ENCODE peak calls at places on chromosomes 12 and 14, in five cellular contexts. D, O, I, R and Z are unnamed samples.
A peak's percentile ranks its signal among the peaks of the same experiment; 100 is the strongest.

GRCh38 chr12:109154485-109155438 is 38.4 kb downstream of the ACACB start:
- DNase-seq in R (peak; percentile 87), I (peak; percentile 88), D (peak; percentile 74), O (peak; percentile 60), Z (peak; percentile 84)

GRCh38 chr12:12992418-12993175 is 7.5 kb downstream of the HEBP1 start:
- DNase-seq in I (peak; percentile 74), O (no peak), R (no peak), D (peak; percentile 80), Z (peak; percentile 87)

GRCh38 chr12:9328065-9328464 is 119.9 kb upstream of the PZP start:
- DNase-seq in R (no peak), I (no peak), D (no peak), O (no peak), Z (no peak)

GRCh38 chr12:124949779-124950728 is 35.6 kb upstream of the UBC start:
- DNase-seq in D (no peak), I (no peak), O (no peak), R (no peak), Z (no peak)

GRCh38 chr12:113271853-113272561 is 50.7 kb downstream of the TPCN1 start:
- DNase-seq in D (no peak), O (no peak), R (no peak), I (peak; percentile 86), Z (peak; percentile 52)

GRCh38 chr12:1130164-1130563 is 139.1 kb downstream of the ERC1 start:
- DNase-seq in O (no peak), R (peak; percentile 78), D (no peak), I (no peak), Z (peak; percentile 53)

GRCh38 chr14:24411468-24412454 is 13.0 kb downstream of the NYNRIN start:
- DNase-seq in R (peak; percentile 51), D (peak; percentile 69), I (no peak), O (no peak), Z (peak; percentile 91)

GRCh38 chr12:118126119-118126757 is 9.7 kb upstream of the PEBP1 start:
- DNase-seq in D (no peak), I (no peak), O (no peak), R (no peak), Z (peak; percentile 97)

GRCh38 chr12:116601933-116602809 is 43.0 kb downstream of the MAP1LC3B2 start:
- DNase-seq in D (peak; percentile 65), R (no peak), I (no peak), O (no peak), Z (no peak)

GRCh38 chr12:92485356-92486348 is 217.1 kb upstream of the PLEKHG7 start:
- DNase-seq in D (no peak), O (no peak), I (peak; percentile 25), R (no peak), Z (no peak)

GRCh38 chr12:104604070-104604994 is 147.6 kb downstream of the CHST11 start:
- DNase-seq in I (peak; percentile 90), R (peak; percentile 89), D (peak; percentile 90), O (no peak), Z (peak; percentile 50)

GRCh38 chr12:92961949-92962348 is 32.9 kb upstream of the EEA1 start:
- DNase-seq in D (peak; percentile 67), O (no peak), R (no peak), I (no peak), Z (no peak)

GRCh38 chr12:49432616-49433015 is 65.4 kb downstream of the SPATS2 start:
- DNase-seq in R (no peak), I (no peak), O (no peak), D (no peak), Z (no peak)

GRCh38 chr14:50768693-50769092 is 62.3 kb downstream of the NIN start:
- DNase-seq in O (no peak), D (no peak), I (no peak), R (no peak), Z (no peak)

GRCh38 chr12:13941258-13942249 is 39.8 kb downstream of the GRIN2B start:
- DNase-seq in R (peak; percentile 77), D (peak; percentile 35), I (no peak), O (no peak), Z (peak; percentile 32)

GRCh38 chr12:104372048-104372720 is 68.6 kb downstream of the EID3 start:
- DNase-seq in O (no peak), D (no peak), I (no peak), R (no peak), Z (no peak)

GRCh38 chr12:26555139-26555538 is 277.9 kb downstream of the ITPR2 start:
- DNase-seq in R (no peak), O (no peak), I (no peak), D (no peak), Z (no peak)

GRCh38 chr12:124524231-124524925 is 43.0 kb downstream of the NCOR2 start:
- DNase-seq in O (no peak), I (no peak), R (no peak), D (no peak), Z (peak; percentile 70)

GRCh38 chr12:91001306-91001705 is 3.5 kb downstream of the EPYC start:
- DNase-seq in R (no peak), O (no peak), D (no peak), I (no peak), Z (no peak)

GRCh38 chr12:42213954-42214426 is 24.1 kb downstream of the YAF2 start:
- DNase-seq in I (peak; percentile 27), D (peak; percentile 45), R (no peak), O (no peak), Z (peak; percentile 83)

GRCh38 chr14:58747181-58747580 is 109.4 kb downstream of the DACT1 start:
- DNase-seq in D (no peak), O (no peak), R (no peak), I (peak; percentile 52), Z (peak; percentile 27)

GRCh38 chr12:17976202-17976601 is 113.8 kb downstream of the RERGL start:
- DNase-seq in R (no peak), O (no peak), I (no peak), D (peak; percentile 63), Z (no peak)

GRCh38 chr14:94332063-94332583 is 9.0 kb upstream of the SERPINA6 start:
- DNase-seq in I (no peak), D (no peak), R (no peak), O (no peak), Z (no peak)

GRCh38 chr12:114293571-114294302 is 112.2 kb downstream of the TBX5 start:
- DNase-seq in O (no peak), R (no peak), D (no peak), I (no peak), Z (no peak)

GRCh38 chr14:65879218-65880009 is 466.9 kb downstream of the FUT8 start:
- DNase-seq in R (peak; percentile 7), O (no peak), I (no peak), D (no peak), Z (no peak)

DNA sequence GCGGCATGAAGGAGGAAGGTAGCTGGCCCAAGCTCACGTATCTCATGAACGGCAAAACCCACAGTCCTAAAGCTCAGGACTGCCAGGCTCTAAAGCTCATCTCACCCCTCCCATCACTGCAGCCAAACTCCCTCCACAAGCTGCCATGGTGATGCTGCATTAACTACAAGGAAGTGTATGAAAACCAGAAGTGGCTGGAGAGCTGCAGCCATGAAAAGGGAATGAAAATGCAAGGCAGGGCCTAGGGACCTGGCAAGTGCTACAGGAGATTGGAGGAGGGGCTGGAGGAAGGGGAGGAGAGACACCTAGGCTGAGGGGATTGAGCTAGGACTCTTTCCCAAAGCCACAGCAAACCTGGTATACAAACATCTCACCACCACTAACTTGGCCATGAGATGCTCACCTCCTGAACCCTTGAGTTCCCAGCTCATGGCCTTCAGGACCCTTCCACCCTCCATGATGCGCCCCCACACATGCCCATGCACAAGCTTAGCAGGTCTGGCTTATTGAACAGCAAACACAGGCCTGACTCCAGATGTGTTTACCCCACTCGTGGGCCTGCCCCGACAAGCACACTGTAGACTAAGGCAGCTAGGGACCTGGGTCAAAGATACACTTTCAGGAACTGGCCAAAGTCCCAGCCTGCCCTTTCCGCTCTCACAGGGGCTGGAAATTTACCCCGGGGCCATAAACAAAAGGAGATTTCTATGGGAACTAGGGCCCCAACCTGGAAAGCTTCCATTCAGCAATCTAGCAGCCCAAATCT is 42.0 kb downstream of the LTBP2 start:
- DNase-seq in D (no peak), I (no peak), O (no peak), R (no peak), Z (peak; percentile 61)
- H3K27ac ChIP-seq in D (no peak overlapping the region), I (peak overlapping the region; percentile 93), O (no peak overlapping the region), R (peak overlapping the region; percentile 77), Z (peak overlapping the region; percentile 96)

GRCh38 chr14:69666112-69666511 is 54.7 kb downstream of the SUSD6 start:
- DNase-seq in D (no peak), O (no peak), R (no peak), I (no peak), Z (no peak)
- H3K27ac ChIP-seq in D (no peak overlapping the region), O (no peak overlapping the region), R (no peak overlapping the region), I (peak overlapping the region; percentile 49), Z (peak overlapping the region; percentile 85)

DNA sequence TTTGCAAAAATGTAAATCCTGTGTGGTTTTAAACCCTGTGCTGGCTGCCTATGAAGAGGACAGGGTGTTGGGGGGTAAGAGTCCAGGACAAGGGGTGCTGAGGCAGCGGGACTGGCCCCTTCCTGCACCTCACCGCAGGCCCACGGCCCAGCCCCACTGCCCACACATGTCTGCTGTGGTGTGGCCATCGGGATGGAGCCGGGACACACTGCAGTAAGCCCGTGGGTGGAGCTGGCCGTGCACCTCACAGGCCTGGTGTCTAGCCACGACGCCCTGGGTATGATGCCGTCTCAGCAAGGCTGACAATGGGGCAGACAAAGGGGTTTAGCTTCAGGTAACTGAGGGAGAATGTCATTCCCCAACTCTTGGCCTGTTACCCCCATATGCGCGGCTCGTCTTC is 19.6 kb downstream of the AMN start:
- DNase-seq in D (no peak), R (no peak), O (no peak), I (no peak), Z (no peak)
- H3K27ac ChIP-seq in D (no peak overlapping the region), R (no peak overlapping the region), O (no peak overlapping the region), I (no peak overlapping the region), Z (no peak overlapping the region)

DNA sequence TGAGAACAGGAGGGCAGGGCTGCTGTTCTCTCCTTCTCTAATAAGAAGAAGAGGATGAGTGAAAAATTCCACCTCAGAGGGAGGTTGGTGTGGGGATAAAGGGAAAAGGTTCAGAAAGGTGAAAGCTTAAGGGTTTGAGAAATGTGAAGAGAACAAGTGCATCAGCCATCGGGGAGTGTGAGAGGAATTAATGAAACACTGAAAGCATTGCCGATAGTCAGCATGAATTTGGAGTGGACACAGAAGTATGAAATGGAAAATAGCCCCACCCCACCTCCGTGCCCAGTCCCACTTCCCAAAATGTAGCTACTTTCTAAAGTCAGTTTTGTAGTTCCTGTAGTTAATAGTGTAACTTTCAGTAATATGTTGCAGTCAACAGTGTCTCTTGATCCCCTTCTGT is 33.4 kb downstream of the DIP2B start:
- DNase-seq in R (no peak), O (no peak), I (no peak), D (no peak), Z (no peak)
- H3K27ac ChIP-seq in R (peak overlapping the region; percentile 20), O (no peak overlapping the region), I (no peak overlapping the region), D (peak overlapping the region; percentile 68), Z (no peak overlapping the region)

GRCh38 chr12:129772463-129773169 is 131.2 kb downstream of the TMEM132D start:
- DNase-seq in D (no peak), I (no peak), R (no peak), O (no peak), Z (no peak)
- H3K27ac ChIP-seq in D (no peak overlapping the region), I (no peak overlapping the region), R (no peak overlapping the region), O (no peak overlapping the region), Z (no peak overlapping the region)

GRCh38 chr14:64217747-64218146 is 76.4 kb downstream of the ESR2 start:
- DNase-seq in R (no peak), D (no peak), I (no peak), O (no peak), Z (no peak)
- H3K27ac ChIP-seq in R (no peak overlapping the region), D (no peak overlapping the region), I (peak overlapping the region; percentile 24), O (no peak overlapping the region), Z (no peak overlapping the region)